ENCODE peak calls at places on chromosome 4, in five cellular contexts. O, K, W, Q and G are unnamed samples.

GRCh38 chr4:139331185-139331584 is 28.9 kb upstream of the NDUFC1 start:
- DNase-seq in O (no peak), K (no peak), W (no peak), Q (no peak), G (peak; percentile 21)

GRCh38 chr4:27318740-27319139 is 458.1 kb downstream of the STIM2 start:
- DNase-seq in O (no peak), K (peak; percentile 43), W (peak; percentile 17), Q (peak; percentile 12), G (peak; percentile 61)

GRCh38 chr4:99606716-99607115 is 32.1 kb downstream of the MTTP start:
- DNase-seq in O (no peak), K (no peak), W (no peak), Q (no peak), G (no peak)

GRCh38 chr4:54281060-54281781 is 52.1 kb downstream of the PDGFRA start:
- DNase-seq in O (peak; percentile 79), K (no peak), W (peak; percentile 93), Q (peak; percentile 94), G (peak; percentile 95)

GRCh38 chr4:67020079-67020807 is 525.1 kb downstream of the CENPC start:
- DNase-seq in O (no peak), K (no peak), W (no peak), Q (no peak), G (no peak)

GRCh38 chr4:82833696-82834313 is 35.2 kb upstream of the SCD5 start:
- DNase-seq in O (no peak), K (no peak), W (peak; percentile 94), Q (peak; percentile 86), G (peak; percentile 86)

GRCh38 chr4:186881521-186882220 is 158.0 kb upstream of the FAT1 start:
- DNase-seq in O (no peak), K (no peak), W (peak; percentile 67), Q (peak; percentile 40), G (peak; percentile 67)

GRCh38 chr4:92953462-92953861 is 649.7 kb downstream of the GRID2 start:
- DNase-seq in O (no peak), K (no peak), W (no peak), Q (no peak), G (no peak)

GRCh38 chr4:110265001-110265400 is 66.6 kb upstream of the ELOVL6 start:
- DNase-seq in O (no peak), K (no peak), W (no peak), Q (no peak), G (no peak)

GRCh38 chr4:69497886-69498395 is 2.2 kb upstream of the UGT2B4 start:
- DNase-seq in O (no peak), K (no peak), W (no peak), Q (peak; percentile 10), G (no peak)

GRCh38 chr4:172390341-172390740 is 577.1 kb downstream of the GALNTL6 start:
- DNase-seq in O (no peak), K (no peak), W (no peak), Q (no peak), G (peak; percentile 44)

GRCh38 chr4:88090898-88091297 is 67.5 kb downstream of the ABCG2 start:
- DNase-seq in O (no peak), K (no peak), W (no peak), Q (no peak), G (no peak)

GRCh38 chr4:16912896-16913295 is 14.5 kb upstream of the LDB2 start:
- DNase-seq in O (no peak), K (no peak), W (no peak), Q (no peak), G (no peak)

GRCh38 chr4:103292373-103292772 is 94.2 kb upstream of the CENPE start:
- DNase-seq in O (no peak), K (no peak), W (no peak), Q (no peak), G (no peak)

GRCh38 chr4:1008840-1009646 is 2.4 kb upstream of the FGFRL1 start:
- DNase-seq in O (peak; percentile 51), K (peak; percentile 28), W (no peak), Q (no peak), G (no peak)

GRCh38 chr4:172786039-172786792 is 382.4 kb upstream of the GALNT7 start:
- DNase-seq in O (no peak), K (no peak), W (peak; percentile 49), Q (peak; percentile 48), G (peak; percentile 18)

GRCh38 chr4:67929447-67929846 is 33.8 kb downstream of the TMPRSS11A start:
- DNase-seq in O (no peak), K (no peak), W (peak; percentile 32), Q (no peak), G (peak; percentile 83)

GRCh38 chr4:133403913-133404312 is 254.8 kb downstream of the PCDH10 start:
- DNase-seq in O (no peak), K (no peak), W (no peak), Q (no peak), G (no peak)

GRCh38 chr4:40848981-40849380 is 99.2 kb downstream of the NSUN7 start:
- DNase-seq in O (no peak), K (no peak), W (peak; percentile 37), Q (no peak), G (peak; percentile 53)

DNA sequence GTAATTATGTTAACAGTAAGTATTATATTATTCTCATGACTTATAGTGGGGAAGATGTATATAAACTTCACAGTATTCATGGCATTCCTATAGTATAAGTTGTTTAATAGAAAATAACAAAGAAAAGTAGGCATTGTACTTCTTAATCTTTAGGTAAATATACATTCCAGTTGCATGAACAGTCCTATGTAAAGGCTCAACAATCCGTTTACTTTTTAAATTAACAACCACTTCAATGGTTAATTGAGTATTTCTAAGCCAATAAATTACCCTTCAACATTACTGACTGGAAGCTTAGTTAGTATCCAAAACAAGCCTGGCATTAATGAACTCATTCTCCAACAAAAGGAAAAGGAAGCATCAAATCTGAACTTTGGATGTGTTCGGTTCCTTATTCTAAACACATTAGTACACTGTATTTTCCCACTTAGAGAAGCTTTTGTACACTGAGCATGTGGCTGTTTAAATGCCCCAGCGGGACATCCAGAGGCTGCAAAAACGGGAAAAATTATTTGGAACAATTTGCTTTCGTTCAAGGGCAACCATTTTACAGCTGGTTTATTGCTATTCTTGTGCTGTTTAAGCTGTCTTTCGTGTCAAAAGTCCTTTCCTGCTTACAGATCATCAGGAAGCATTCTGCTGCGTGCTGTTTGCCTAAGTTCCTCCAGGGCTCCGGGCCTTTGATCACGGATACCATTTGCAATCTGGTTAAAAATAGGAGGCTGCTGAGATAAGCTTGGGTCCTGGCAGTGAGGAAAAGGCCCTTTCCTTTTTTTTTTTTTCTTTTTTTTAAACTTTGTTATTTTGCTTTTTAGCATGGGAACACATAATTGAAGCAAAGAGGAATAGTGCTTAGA is 460.3 kb downstream of the SPRY1 start:
- DNase-seq in O (peak; percentile 32), K (no peak), W (peak; percentile 62), Q (peak; percentile 59), G (peak; percentile 52)
- TF ChIP-seq CTCF in O (no peak), K (no peak), W (no peak), Q (peak; percentile 32), G (peak; percentile 11)

GRCh38 chr4:177484613-177485021 is 42.4 kb upstream of the AGA start:
- DNase-seq in O (no peak), K (no peak), W (peak; percentile 97), Q (peak; percentile 67), G (peak; percentile 87)
- H3K4me3 ChIP-seq in O (no peak overlapping the region), K (no peak overlapping the region), W (no peak overlapping the region), Q (no peak overlapping the region), G (no peak overlapping the region)

DNA sequence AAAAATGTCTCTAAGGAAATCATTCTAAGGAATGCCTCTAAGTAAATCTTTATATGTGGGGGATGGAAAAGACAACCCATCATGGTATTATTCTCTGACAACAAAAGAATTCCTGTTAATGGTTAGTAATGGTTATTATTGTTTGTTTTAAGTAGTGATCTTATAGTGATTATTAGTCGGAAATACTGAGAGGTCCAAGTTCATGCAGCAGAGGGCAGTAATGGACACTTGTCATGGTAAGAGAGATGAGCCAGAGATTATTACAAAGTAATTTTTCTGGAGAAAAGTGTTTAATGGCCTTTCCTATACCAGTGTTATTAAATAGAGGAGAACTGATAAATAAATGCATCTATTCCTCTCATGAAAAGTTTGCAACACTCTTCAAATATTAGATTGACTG is 8.1 kb upstream of the DKK2 start:
- DNase-seq in O (no peak), K (peak; percentile 1), W (no peak), Q (no peak), G (peak; percentile 44)
- TF ChIP-seq CTCF in O (no peak), K (peak; percentile 57), W (peak; percentile 16), Q (peak; percentile 40), G (peak; percentile 41)

DNA sequence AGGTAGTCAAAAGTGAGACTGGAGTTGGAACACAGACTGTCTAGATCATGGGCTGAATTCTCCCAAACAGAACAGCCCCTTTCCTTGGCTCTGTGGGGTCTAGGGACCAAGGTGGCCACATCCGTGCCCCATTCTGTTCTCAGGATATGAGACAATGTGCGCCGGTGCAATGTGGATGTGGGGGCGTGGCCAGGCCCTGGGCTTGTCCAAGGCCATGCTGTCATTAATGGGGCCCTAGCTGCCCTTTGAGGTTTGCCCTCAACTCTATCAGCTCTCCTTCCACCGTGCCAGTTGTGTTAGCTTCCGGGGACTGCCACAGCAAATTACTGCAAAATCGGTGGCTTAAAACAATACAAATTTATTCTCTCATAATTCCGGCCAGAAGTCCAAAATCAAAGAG is 312.6 kb downstream of the EVC2 start:
- DNase-seq in O (no peak), K (no peak), W (no peak), Q (no peak), G (no peak)
- H3K4me3 ChIP-seq in O (no peak overlapping the region), K (no peak overlapping the region), W (no peak overlapping the region), Q (no peak overlapping the region), G (no peak overlapping the region)

DNA sequence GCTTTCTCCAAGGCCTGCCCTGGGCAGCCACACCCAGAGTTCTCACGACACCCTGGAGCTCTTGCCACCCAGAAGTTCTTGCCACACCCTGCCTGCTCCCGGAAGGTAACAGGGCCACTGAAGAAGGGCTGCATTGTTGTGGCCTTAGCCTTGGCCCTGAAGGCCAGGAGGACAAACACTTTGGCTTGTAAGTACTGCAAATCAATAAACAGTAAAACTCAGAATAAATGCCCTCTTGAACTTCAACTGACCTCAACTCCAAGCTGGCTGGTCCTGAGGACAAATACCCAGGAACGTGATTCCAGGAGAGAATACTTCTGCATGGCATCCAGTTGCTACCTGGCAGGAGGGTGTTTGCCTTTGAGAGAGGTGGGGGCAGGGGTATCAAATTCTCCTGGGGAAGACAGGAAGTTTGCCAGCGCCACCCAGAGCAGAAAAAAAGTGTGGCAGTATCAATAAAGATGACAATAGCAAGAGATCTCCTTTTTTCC is 54.1 kb downstream of the TLR10 start:
- DNase-seq in O (no peak), K (no peak), W (no peak), Q (no peak), G (no peak)
- TF ChIP-seq CTCF in O (no peak), K (no peak), W (no peak), Q (no peak), G (no peak)